ENCODE peak calls at places on chromosomes 11 and 22, in seven cellular contexts. One of them, this sample, is unnamed.

GRCh38 chr22:20783844-20784723 is 10.2 kb downstream of the SERPIND1 start:
- DNase-seq in stimulated activated CD8-positive, alpha-beta memory T cell treated with anti-CD3 and anti-CD28 coated beads, Interleukin-12 subunit alpha, Interleukin-12 subunit beta, amount 100 ng/mL, for 4 hours: no peak
- DNase-seq in heart left ventricle: no peak
- DNase-seq in stimulated activated naive CD4-positive, alpha-beta T cell: no peak
- DNase-seq in nephron progenitor cell: peak
- DNase-seq in effector CD4-positive, alpha-beta T cell: peak
- DNase-seq in CD8-positive, alpha-beta T cell: peak
- DNase-seq in this sample: peak

GRCh38 chr11:12091957-12092558 is 18.3 kb upstream of the MICAL2 start:
- DNase-seq in effector CD4-positive, alpha-beta T cell: no peak
- DNase-seq in heart left ventricle: no peak
- DNase-seq in nephron progenitor cell: no peak
- DNase-seq in CD8-positive, alpha-beta T cell: no peak
- DNase-seq in stimulated activated naive CD4-positive, alpha-beta T cell: no peak
- DNase-seq in stimulated activated CD8-positive, alpha-beta memory T cell treated with anti-CD3 and anti-CD28 coated beads, Interleukin-12 subunit alpha, Interleukin-12 subunit beta, amount 100 ng/mL, for 4 hours: no peak
- DNase-seq in this sample: no peak

GRCh38 chr11:77035580-77035979 is 1.4 kb downstream of the B3GNT6 start:
- DNase-seq in heart left ventricle: no peak
- DNase-seq in nephron progenitor cell: no peak
- DNase-seq in effector CD4-positive, alpha-beta T cell: no peak
- DNase-seq in stimulated activated naive CD4-positive, alpha-beta T cell: no peak
- DNase-seq in stimulated activated CD8-positive, alpha-beta memory T cell treated with anti-CD3 and anti-CD28 coated beads, Interleukin-12 subunit alpha, Interleukin-12 subunit beta, amount 100 ng/mL, for 4 hours: no peak
- DNase-seq in CD8-positive, alpha-beta T cell: no peak
- DNase-seq in this sample: no peak

GRCh38 chr11:81092517-81092916 is 1641.1 kb downstream of the FAM181B start:
- DNase-seq in effector CD4-positive, alpha-beta T cell: no peak
- DNase-seq in heart left ventricle: no peak
- DNase-seq in nephron progenitor cell: no peak
- DNase-seq in stimulated activated naive CD4-positive, alpha-beta T cell: no peak
- DNase-seq in stimulated activated CD8-positive, alpha-beta memory T cell treated with anti-CD3 and anti-CD28 coated beads, Interleukin-12 subunit alpha, Interleukin-12 subunit beta, amount 100 ng/mL, for 4 hours: no peak
- DNase-seq in CD8-positive, alpha-beta T cell: no peak
- DNase-seq in this sample: no peak

GRCh38 chr11:19347911-19348310 is 107.2 kb upstream of the E2F8 start:
- DNase-seq in heart left ventricle: no peak
- DNase-seq in CD8-positive, alpha-beta T cell: no peak
- DNase-seq in stimulated activated naive CD4-positive, alpha-beta T cell: no peak
- DNase-seq in stimulated activated CD8-positive, alpha-beta memory T cell treated with anti-CD3 and anti-CD28 coated beads, Interleukin-12 subunit alpha, Interleukin-12 subunit beta, amount 100 ng/mL, for 4 hours: no peak
- DNase-seq in nephron progenitor cell: no peak
- DNase-seq in effector CD4-positive, alpha-beta T cell: no peak
- DNase-seq in this sample: no peak

GRCh38 chr11:41431784-41432183 is 27.7 kb downstream of the LRRC4C start:
- DNase-seq in stimulated activated CD8-positive, alpha-beta memory T cell treated with anti-CD3 and anti-CD28 coated beads, Interleukin-12 subunit alpha, Interleukin-12 subunit beta, amount 100 ng/mL, for 4 hours: no peak
- DNase-seq in nephron progenitor cell: peak
- DNase-seq in effector CD4-positive, alpha-beta T cell: no peak
- DNase-seq in stimulated activated naive CD4-positive, alpha-beta T cell: no peak
- DNase-seq in heart left ventricle: no peak
- DNase-seq in CD8-positive, alpha-beta T cell: no peak
- DNase-seq in this sample: no peak

GRCh38 chr22:30564045-30564765 is 10.3 kb downstream of the GAL3ST1 start:
- DNase-seq in heart left ventricle: no peak
- DNase-seq in stimulated activated CD8-positive, alpha-beta memory T cell treated with anti-CD3 and anti-CD28 coated beads, Interleukin-12 subunit alpha, Interleukin-12 subunit beta, amount 100 ng/mL, for 4 hours: no peak
- DNase-seq in CD8-positive, alpha-beta T cell: no peak
- DNase-seq in effector CD4-positive, alpha-beta T cell: no peak
- DNase-seq in nephron progenitor cell: no peak
- DNase-seq in stimulated activated naive CD4-positive, alpha-beta T cell: no peak
- DNase-seq in this sample: no peak

GRCh38 chr11:47109882-47110281 is 66.8 kb downstream of the ARFGAP2 start:
- DNase-seq in effector CD4-positive, alpha-beta T cell: no peak
- DNase-seq in nephron progenitor cell: no peak
- DNase-seq in heart left ventricle: no peak
- DNase-seq in stimulated activated naive CD4-positive, alpha-beta T cell: no peak
- DNase-seq in CD8-positive, alpha-beta T cell: no peak
- DNase-seq in stimulated activated CD8-positive, alpha-beta memory T cell treated with anti-CD3 and anti-CD28 coated beads, Interleukin-12 subunit alpha, Interleukin-12 subunit beta, amount 100 ng/mL, for 4 hours: no peak
- DNase-seq in this sample: no peak

GRCh38 chr11:61270354-61271070 is 24.6 kb downstream of the VWCE start:
- DNase-seq in CD8-positive, alpha-beta T cell: no peak
- DNase-seq in nephron progenitor cell: no peak
- DNase-seq in stimulated activated naive CD4-positive, alpha-beta T cell: no peak
- DNase-seq in stimulated activated CD8-positive, alpha-beta memory T cell treated with anti-CD3 and anti-CD28 coated beads, Interleukin-12 subunit alpha, Interleukin-12 subunit beta, amount 100 ng/mL, for 4 hours: no peak
- DNase-seq in effector CD4-positive, alpha-beta T cell: no peak
- DNase-seq in heart left ventricle: no peak
- DNase-seq in this sample: no peak

GRCh38 chr11:117731689-117732290 is 65.2 kb downstream of the DSCAML1 start:
- DNase-seq in stimulated activated CD8-positive, alpha-beta memory T cell treated with anti-CD3 and anti-CD28 coated beads, Interleukin-12 subunit alpha, Interleukin-12 subunit beta, amount 100 ng/mL, for 4 hours: no peak
- DNase-seq in heart left ventricle: no peak
- DNase-seq in CD8-positive, alpha-beta T cell: no peak
- DNase-seq in stimulated activated naive CD4-positive, alpha-beta T cell: no peak
- DNase-seq in nephron progenitor cell: no peak
- DNase-seq in effector CD4-positive, alpha-beta T cell: no peak
- DNase-seq in this sample: no peak

GRCh38 chr11:83508804-83509203 is 222.6 kb upstream of the CCDC90B start:
- DNase-seq in heart left ventricle: no peak
- DNase-seq in CD8-positive, alpha-beta T cell: no peak
- DNase-seq in stimulated activated CD8-positive, alpha-beta memory T cell treated with anti-CD3 and anti-CD28 coated beads, Interleukin-12 subunit alpha, Interleukin-12 subunit beta, amount 100 ng/mL, for 4 hours: no peak
- DNase-seq in effector CD4-positive, alpha-beta T cell: no peak
- DNase-seq in stimulated activated naive CD4-positive, alpha-beta T cell: no peak
- DNase-seq in nephron progenitor cell: no peak
- DNase-seq in this sample: no peak

GRCh38 chr11:19597194-19597593 is 115.4 kb upstream of the NAV2 start:
- DNase-seq in nephron progenitor cell: no peak
- DNase-seq in stimulated activated naive CD4-positive, alpha-beta T cell: no peak
- DNase-seq in CD8-positive, alpha-beta T cell: no peak
- DNase-seq in stimulated activated CD8-positive, alpha-beta memory T cell treated with anti-CD3 and anti-CD28 coated beads, Interleukin-12 subunit alpha, Interleukin-12 subunit beta, amount 100 ng/mL, for 4 hours: no peak
- DNase-seq in heart left ventricle: no peak
- DNase-seq in effector CD4-positive, alpha-beta T cell: no peak
- DNase-seq in this sample: no peak

GRCh38 chr11:2187267-2187707 is 15.7 kb upstream of the TH start:
- DNase-seq in heart left ventricle: no peak
- DNase-seq in stimulated activated naive CD4-positive, alpha-beta T cell: no peak
- DNase-seq in CD8-positive, alpha-beta T cell: no peak
- DNase-seq in stimulated activated CD8-positive, alpha-beta memory T cell treated with anti-CD3 and anti-CD28 coated beads, Interleukin-12 subunit alpha, Interleukin-12 subunit beta, amount 100 ng/mL, for 4 hours: no peak
- DNase-seq in effector CD4-positive, alpha-beta T cell: no peak
- DNase-seq in nephron progenitor cell: no peak
- DNase-seq in this sample: no peak

GRCh38 chr11:112374486-112375140 is 114.0 kb upstream of the PLET1 start:
- DNase-seq in stimulated activated CD8-positive, alpha-beta memory T cell treated with anti-CD3 and anti-CD28 coated beads, Interleukin-12 subunit alpha, Interleukin-12 subunit beta, amount 100 ng/mL, for 4 hours: no peak
- DNase-seq in effector CD4-positive, alpha-beta T cell: no peak
- DNase-seq in heart left ventricle: no peak
- DNase-seq in nephron progenitor cell: no peak
- DNase-seq in stimulated activated naive CD4-positive, alpha-beta T cell: no peak
- DNase-seq in CD8-positive, alpha-beta T cell: no peak
- DNase-seq in this sample: no peak

GRCh38 chr11:78419327-78419726 is 1.7 kb upstream of the GAB2 start:
- DNase-seq in effector CD4-positive, alpha-beta T cell: no peak
- DNase-seq in CD8-positive, alpha-beta T cell: no peak
- DNase-seq in stimulated activated naive CD4-positive, alpha-beta T cell: no peak
- DNase-seq in stimulated activated CD8-positive, alpha-beta memory T cell treated with anti-CD3 and anti-CD28 coated beads, Interleukin-12 subunit alpha, Interleukin-12 subunit beta, amount 100 ng/mL, for 4 hours: no peak
- DNase-seq in nephron progenitor cell: no peak
- DNase-seq in heart left ventricle: peak
- DNase-seq in this sample: no peak

GRCh38 chr11:13954591-13954990 is 7.9 kb upstream of the SPON1 start:
- DNase-seq in nephron progenitor cell: no peak
- DNase-seq in effector CD4-positive, alpha-beta T cell: no peak
- DNase-seq in CD8-positive, alpha-beta T cell: no peak
- DNase-seq in stimulated activated naive CD4-positive, alpha-beta T cell: no peak
- DNase-seq in stimulated activated CD8-positive, alpha-beta memory T cell treated with anti-CD3 and anti-CD28 coated beads, Interleukin-12 subunit alpha, Interleukin-12 subunit beta, amount 100 ng/mL, for 4 hours: no peak
- DNase-seq in heart left ventricle: no peak
- DNase-seq in this sample: no peak

GRCh38 chr11:106249857-106250256 is 172.4 kb downstream of the AASDHPPT start:
- DNase-seq in effector CD4-positive, alpha-beta T cell: no peak
- DNase-seq in CD8-positive, alpha-beta T cell: no peak
- DNase-seq in heart left ventricle: no peak
- DNase-seq in stimulated activated CD8-positive, alpha-beta memory T cell treated with anti-CD3 and anti-CD28 coated beads, Interleukin-12 subunit alpha, Interleukin-12 subunit beta, amount 100 ng/mL, for 4 hours: no peak
- DNase-seq in stimulated activated naive CD4-positive, alpha-beta T cell: no peak
- DNase-seq in nephron progenitor cell: no peak
- DNase-seq in this sample: no peak